ENCODE peak calls at places on chromosome 10, in eight cellular contexts. G is neural progenitor cell; W is fibroblast of lung; T is tibial artery; F is uterus; L is CD8-positive, alpha-beta memory T cell; C is GM23338; R is CD4-positive, alpha-beta memory T cell. M is an unnamed sample.

GRCh38 chr10:74081192-74081803 is 69.3 kb downstream of the AP3M1 start:
- DNase-seq in G (peak), W (peak), T (no peak), F (peak), L (peak), C (peak), R (peak), M (peak)

GRCh38 chr10:110985497-110986270 is 66.3 kb downstream of the SHOC2 start:
- DNase-seq in G (no peak), W (no peak), T (no peak), F (no peak), L (no peak), C (no peak), R (no peak), M (no peak)

GRCh38 chr10:34758447-34758996 is 56.6 kb downstream of the PARD3 start:
- DNase-seq in G (no peak), W (peak), T (no peak), F (no peak), L (no peak), C (no peak), R (no peak), M (no peak)

GRCh38 chr10:62038609-62039190 is 137.2 kb downstream of the ARID5B start:
- DNase-seq in G (peak), W (peak), T (peak), F (peak), L (peak), C (peak), R (peak), M (peak)

GRCh38 chr10:37789590-37789989 is 67.8 kb downstream of the ZNF248 start:
- DNase-seq in G (no peak), W (no peak), T (no peak), F (no peak), L (no peak), C (no peak), R (no peak), M (no peak)

GRCh38 chr10:71231196-71231595 is 18.8 kb downstream of the UNC5B start:
- DNase-seq in G (no peak), W (no peak), T (no peak), F (no peak), L (no peak), C (no peak), R (no peak), M (no peak)

GRCh38 chr10:92699518-92700272 is 9.9 kb downstream of the HHEX start:
- DNase-seq in G (peak), W (peak), T (no peak), F (no peak), L (peak), C (peak), R (no peak), M (no peak)

GRCh38 chr10:33653584-33654367 is 319.3 kb upstream of the NRP1 start:
- DNase-seq in G (no peak), W (peak), T (no peak), F (no peak), L (no peak), C (no peak), R (no peak), M (no peak)

GRCh38 chr10:49415846-49416245 is 20.0 kb upstream of the DRGX start:
- DNase-seq in G (no peak), W (no peak), T (no peak), F (no peak), L (no peak), C (no peak), R (no peak), M (no peak)

GRCh38 chr10:116995648-116996047 is 9.3 kb downstream of the SHTN1 start:
- DNase-seq in G (peak), W (no peak), T (no peak), F (no peak), L (no peak), C (peak), R (no peak), M (no peak)

GRCh38 chr10:116998172-116998571 is 6.8 kb downstream of the SHTN1 start:
- DNase-seq in G (no peak), W (no peak), T (no peak), F (no peak), L (no peak), C (no peak), R (no peak), M (no peak)

GRCh38 chr10:116994113-116994890 is 10.7 kb downstream of the SHTN1 start:
- DNase-seq in G (no peak), W (no peak), T (no peak), F (no peak), L (no peak), C (no peak), R (no peak), M (no peak)

GRCh38 chr10:116993610-116994009 is 11.4 kb downstream of the SHTN1 start:
- DNase-seq in G (no peak), W (no peak), T (no peak), F (no peak), L (no peak), C (no peak), R (no peak), M (no peak)

GRCh38 chr10:116996994-116997393 is 8.0 kb downstream of the SHTN1 start:
- DNase-seq in G (no peak), W (no peak), T (no peak), F (no peak), L (no peak), C (no peak), R (no peak), M (no peak)
- H3K27ac ChIP-seq in G (peak), W (no peak), T (no peak), F (no peak), L (no peak), C (no peak), R (no peak), M (peak)

DNA sequence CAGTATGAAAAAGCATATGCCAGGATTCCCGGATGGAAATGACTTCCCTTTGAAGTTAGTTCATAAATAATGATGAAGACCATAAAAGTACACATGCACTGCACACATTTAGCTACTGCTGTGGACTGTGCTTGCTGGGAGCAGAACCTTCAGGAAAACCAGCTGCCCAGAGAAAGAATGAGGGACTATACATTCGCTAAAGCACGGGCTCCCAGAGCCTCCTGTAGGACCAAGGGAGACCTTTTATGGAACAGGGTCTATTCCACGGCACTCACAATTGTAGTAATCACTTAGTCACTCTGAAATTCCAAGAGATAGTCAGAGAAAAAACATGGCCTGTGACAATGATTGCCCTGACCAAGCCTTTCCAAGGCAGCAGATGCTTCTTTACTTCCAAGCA is 24.1 kb downstream of the SORCS3 start:
- DNase-seq in G (no peak), W (no peak), T (no peak), F (no peak), L (no peak), C (no peak), R (no peak), M (no peak)
- H3K27ac ChIP-seq in G (no peak), W (no peak), T (no peak), F (no peak), L (no peak), C (no peak), R (no peak), M (no peak)

GRCh38 chr10:119024882-119025281 is 4.6 kb upstream of the NANOS1 start:
- DNase-seq in G (no peak), W (no peak), T (no peak), F (no peak), L (no peak), C (no peak), R (no peak), M (no peak)

GRCh38 chr10:119026301-119027110 is 3.0 kb upstream of the NANOS1 start:
- DNase-seq in G (no peak), W (peak), T (peak), F (no peak), L (no peak), C (no peak), R (no peak), M (no peak)

GRCh38 chr10:119025336-119025735 is 4.2 kb upstream of the NANOS1 start:
- DNase-seq in G (no peak), W (peak), T (peak), F (peak), L (no peak), C (no peak), R (no peak), M (no peak)

GRCh38 chr10:119023553-119023868 is 6.0 kb upstream of the NANOS1 start:
- DNase-seq in G (no peak), W (no peak), T (peak), F (no peak), L (no peak), C (no peak), R (no peak), M (no peak)

DNA sequence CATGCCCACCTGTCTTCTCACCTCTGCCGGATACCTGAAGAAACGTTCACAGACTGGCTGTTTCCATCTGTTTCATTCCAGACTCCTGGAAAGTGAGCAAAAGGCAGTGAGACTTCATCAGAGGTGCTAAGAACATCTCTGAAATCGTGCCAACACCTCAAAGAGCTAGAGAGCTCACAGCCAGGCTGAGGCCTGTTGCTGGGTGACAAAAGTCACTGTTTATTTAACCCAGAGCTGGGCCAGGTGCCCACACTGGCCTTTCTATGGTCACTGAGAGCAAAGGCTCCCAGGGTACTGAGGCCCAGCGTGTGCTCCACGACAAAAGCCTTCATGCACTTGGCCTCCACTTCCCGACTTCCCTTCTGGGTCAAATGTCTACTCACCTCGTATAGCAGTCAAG is 3.7 kb upstream of the NANOS1 start:
- DNase-seq in G (no peak), W (no peak), T (peak), F (no peak), L (no peak), C (no peak), R (no peak), M (no peak)
- H3K27ac ChIP-seq in G (no peak), W (no peak), T (peak), F (peak), L (no peak), C (no peak), R (no peak), M (no peak)

GRCh38 chr10:31062856-31063255 is 31.2 kb upstream of the ZNF438 start:
- DNase-seq in G (no peak), W (peak), T (no peak), F (no peak), L (no peak), C (no peak), R (no peak), M (no peak)

GRCh38 chr10:31059323-31059722 is 27.7 kb upstream of the ZNF438 start:
- DNase-seq in G (no peak), W (peak), T (no peak), F (no peak), L (no peak), C (no peak), R (no peak), M (no peak)

GRCh38 chr10:31061941-31062340 is 30.3 kb upstream of the ZNF438 start:
- DNase-seq in G (no peak), W (no peak), T (no peak), F (no peak), L (no peak), C (no peak), R (no peak), M (no peak)

GRCh38 chr10:31063839-31064238 is 32.2 kb upstream of the ZNF438 start:
- DNase-seq in G (no peak), W (peak), T (no peak), F (no peak), L (no peak), C (no peak), R (no peak), M (no peak)

GRCh38 chr10:31064334-31064733 is 32.7 kb upstream of the ZNF438 start:
- DNase-seq in G (no peak), W (peak), T (no peak), F (peak), L (no peak), C (no peak), R (no peak), M (no peak)
- H3K27ac ChIP-seq in G (no peak), W (peak), T (peak), F (peak), L (no peak), C (no peak), R (no peak), M (no peak)

GRCh38 chr10:102675887-102676616 is 31.8 kb downstream of the TRIM8 start:
- DNase-seq in G (peak), W (peak), T (peak), F (no peak), L (no peak), C (no peak), R (no peak), M (no peak)
- H3K27ac ChIP-seq in G (peak), W (peak), T (peak), F (peak), L (no peak), C (peak), R (peak), M (peak)